ENCODE peak calls at places on chromosomes 11 and 22, in four cellular contexts. J is cardiac muscle cell, F is spleen, X is OCI-LY7. L is an unnamed sample.

GRCh38 chr11:134412508-134413333 is 679 bp upstream of the B3GAT1 start:
- DNase-seq in X (no peak), F (peak), J (peak), L (peak)

GRCh38 chr22:44814266-44815098 is 62.1 kb downstream of the ARHGAP8 start:
- DNase-seq in X (no peak), J (no peak), F (peak), L (no peak)

GRCh38 chr11:106186630-106187029 is 109.2 kb downstream of the AASDHPPT start:
- DNase-seq in J (no peak), X (no peak), F (no peak), L (no peak)

GRCh38 chr11:8934735-8935478 is 2.2 kb upstream of the C11orf16 start:
- DNase-seq in X (no peak), F (no peak), J (peak), L (no peak)

GRCh38 chr11:19614370-19614936 is 98.2 kb upstream of the NAV2 start:
- DNase-seq in F (no peak), J (no peak), X (no peak), L (no peak)

GRCh38 chr22:43633631-43634030 is 178.5 kb downstream of the EFCAB6 start:
- DNase-seq in X (no peak), J (no peak), F (no peak), L (no peak)

GRCh38 chr11:104256525-104256924 is 92.6 kb upstream of the PDGFD start:
- DNase-seq in J (peak), F (no peak), X (no peak), L (no peak)

GRCh38 chr11:104893876-104894275 is 4.4 kb downstream of the CASP12 start:
- DNase-seq in J (no peak), X (no peak), F (no peak), L (no peak)

GRCh38 chr22:50307891-50308596 is 598 bp upstream of the PLXNB2 start:
- DNase-seq in X (no peak), J (no peak), F (no peak), L (no peak)
- H3K4me3 ChIP-seq in X (no peak), J (no peak), F (peak), L (no peak)

GRCh38 chr22:35314161-35314942 is 14.7 kb downstream of the TOM1 start:
- DNase-seq in F (peak), J (no peak), X (no peak), L (no peak)

GRCh38 chr22:35318346-35319215 is 18.9 kb downstream of the TOM1 start:
- DNase-seq in X (no peak), F (peak), J (no peak), L (no peak)

GRCh38 chr22:35315141-35315854 is 15.6 kb downstream of the TOM1 start:
- DNase-seq in F (peak), J (no peak), X (no peak), L (no peak)

GRCh38 chr22:35317680-35318290 is 18.1 kb downstream of the TOM1 start:
- DNase-seq in J (no peak), X (no peak), F (peak), L (no peak)

GRCh38 chr22:35315855-35316745 is 16.4 kb downstream of the TOM1 start:
- DNase-seq in X (no peak), J (no peak), F (peak), L (peak)
- H3K4me3 ChIP-seq in X (no peak), J (no peak), F (no peak), L (no peak)

GRCh38 chr22:30733081-30733680 is 38.5 kb downstream of the OSBP2 start:
- DNase-seq in J (peak), X (no peak), F (no peak), L (no peak)
- H3K4me3 ChIP-seq in J (no peak), X (no peak), F (no peak), L (no peak)

GRCh38 chr11:3041699-3042098 is 15.5 kb downstream of the CARS1 start:
- DNase-seq in J (no peak), F (peak), X (no peak), L (peak)
- H3K4me3 ChIP-seq in J (no peak), F (no peak), X (no peak), L (no peak)

GRCh38 chr22:29482253-29482652 is 2.2 kb downstream of the NEFH start:
- DNase-seq in J (no peak), F (no peak), X (no peak), L (no peak)

GRCh38 chr22:29480262-29480511 is 169 bp downstream of the NEFH start:
- DNase-seq in X (no peak), J (no peak), F (no peak), L (no peak)

GRCh38 chr22:29479417-29480261 is at the start of gene NEFH:
- DNase-seq in J (no peak), F (no peak), X (no peak), L (no peak)

GRCh38 chr22:29481265-29482000 is 1.4 kb downstream of the NEFH start:
- DNase-seq in X (no peak), F (no peak), J (peak), L (no peak)

DNA sequence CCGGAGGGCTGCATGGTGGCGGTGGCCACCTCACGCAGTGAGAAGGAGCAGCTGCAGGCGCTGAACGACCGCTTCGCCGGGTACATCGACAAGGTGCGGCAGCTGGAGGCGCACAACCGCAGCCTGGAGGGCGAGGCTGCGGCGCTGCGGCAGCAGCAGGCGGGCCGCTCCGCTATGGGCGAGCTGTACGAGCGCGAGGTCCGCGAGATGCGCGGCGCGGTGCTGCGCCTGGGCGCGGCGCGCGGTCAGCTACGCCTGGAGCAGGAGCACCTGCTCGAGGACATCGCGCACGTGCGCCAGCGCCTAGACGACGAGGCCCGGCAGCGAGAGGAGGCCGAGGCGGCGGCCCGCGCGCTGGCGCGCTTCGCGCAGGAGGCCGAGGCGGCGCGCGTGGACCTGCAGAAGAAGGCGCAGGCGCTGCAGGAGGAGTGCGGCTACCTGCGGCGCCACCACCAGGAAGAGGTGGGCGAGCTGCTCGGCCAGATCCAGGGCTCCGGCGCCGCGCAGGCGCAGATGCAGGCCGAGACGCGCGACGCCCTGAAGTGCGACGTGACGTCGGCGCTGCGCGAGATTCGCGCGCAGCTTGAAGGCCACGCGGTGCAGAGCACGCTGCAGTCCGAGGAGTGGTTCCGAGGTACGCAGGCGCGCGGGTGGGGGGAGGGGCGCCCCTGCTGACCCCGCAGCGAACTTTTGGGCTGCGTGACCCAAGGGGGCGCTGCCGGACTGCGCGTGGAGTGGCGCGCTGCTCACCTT is 670 bp downstream of the NEFH start:
- DNase-seq in J (peak), F (no peak), X (no peak), L (peak)
- H3K4me3 ChIP-seq in J (peak), F (peak), X (no peak), L (no peak)

GRCh38 chr22:32828150-32828549 is 26.6 kb downstream of the TIMP3 start:
- DNase-seq in J (peak), F (no peak), X (no peak), L (peak)

GRCh38 chr22:32829451-32829851 is 27.9 kb downstream of the TIMP3 start:
- DNase-seq in J (no peak), X (no peak), F (no peak), L (no peak)

GRCh38 chr22:32830473-32830872 is 29.0 kb downstream of the TIMP3 start:
- DNase-seq in J (no peak), F (peak), X (no peak), L (peak)

GRCh38 chr22:32827061-32827602 is 25.6 kb downstream of the TIMP3 start:
- DNase-seq in J (no peak), F (no peak), X (no peak), L (no peak)

DNA sequence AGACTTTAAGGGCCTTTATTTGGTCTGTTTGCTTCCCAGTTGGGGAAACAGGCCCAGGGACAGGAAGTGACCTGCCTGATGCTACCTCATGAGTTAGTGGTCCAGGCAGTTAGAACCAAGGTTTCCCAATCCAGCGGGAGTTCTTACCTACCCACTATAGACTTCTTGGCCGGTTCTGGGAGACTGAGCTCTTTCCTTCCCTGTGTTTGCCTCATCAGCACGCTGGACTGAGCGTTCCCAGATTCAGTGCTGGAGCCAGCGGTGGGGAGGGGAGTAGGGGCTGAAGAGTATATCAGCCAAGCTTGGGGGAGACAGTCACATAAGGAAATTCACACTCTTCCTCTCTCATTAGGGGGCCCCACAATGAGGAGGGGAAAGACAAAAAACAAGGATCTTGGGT is 27.1 kb downstream of the TIMP3 start:
- DNase-seq in X (no peak), F (no peak), J (no peak), L (no peak)
- H3K4me3 ChIP-seq in X (no peak), F (no peak), J (no peak), L (no peak)

GRCh38 chr11:74683279-74683871 is 47.9 kb downstream of the CHRDL2 start:
- DNase-seq in J (peak), F (peak), X (no peak), L (peak)

GRCh38 chr11:74685338-74685737 is 45.9 kb downstream of the CHRDL2 start:
- DNase-seq in X (no peak), F (no peak), J (no peak), L (no peak)

GRCh38 chr11:74682731-74683278 is 48.4 kb downstream of the CHRDL2 start:
- DNase-seq in X (no peak), F (peak), J (no peak), L (no peak)

GRCh38 chr11:74684661-74685060 is 46.6 kb downstream of the CHRDL2 start:
- DNase-seq in X (no peak), J (no peak), F (peak), L (no peak)

DNA sequence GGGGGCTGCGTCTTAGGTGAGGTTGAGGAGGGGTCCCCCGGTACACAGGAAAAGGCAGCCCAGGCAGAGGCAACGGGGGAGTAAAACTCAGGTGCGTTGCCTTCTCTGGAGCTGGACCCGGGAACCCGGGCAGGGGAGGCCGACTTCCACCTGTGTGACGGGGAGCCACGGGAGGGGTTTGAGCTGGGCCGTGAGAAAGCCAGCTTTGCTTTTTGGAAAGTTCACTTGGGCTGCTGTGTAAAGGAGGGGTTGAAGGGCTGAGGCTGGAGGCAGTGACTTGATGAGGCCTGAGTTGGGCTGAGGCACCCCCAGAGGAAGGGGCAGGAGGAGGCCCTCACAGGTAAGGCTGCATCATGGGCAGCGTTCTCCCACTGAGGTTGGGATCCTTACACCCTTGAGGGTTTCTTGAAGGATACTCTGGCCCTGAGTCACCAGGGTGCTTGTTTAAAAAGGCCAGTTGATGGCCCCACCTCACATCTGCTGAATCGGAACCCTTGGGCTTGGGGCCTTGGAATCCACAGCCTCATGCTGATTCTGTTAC is 47.2 kb downstream of the CHRDL2 start:
- DNase-seq in F (peak), J (no peak), X (no peak), L (peak)
- H3K4me3 ChIP-seq in F (no peak), J (no peak), X (no peak), L (peak)

L was measured in thyroid gland.